ENCODE peak calls at places on chromosomes 4 and X, in ten cellular contexts. J, M, R, N, S, I, A, C, B and Y are unnamed samples.

GRCh38 chr4:182788197-182788596 is 129.0 kb downstream of the DCTD start:
- DNase-seq in C (no peak), A (no peak), N (no peak), R (no peak), M (no peak), S (no peak), I (no peak), B (no peak), J (no peak), Y (no peak)

GRCh38 chr4:168994961-168995360 is 15.1 kb downstream of the CBR4 start:
- DNase-seq in I (no peak), J (no peak), M (no peak), R (no peak), B (no peak), C (no peak), N (no peak), S (no peak), A (no peak), Y (no peak)

GRCh38 chrX:67558267-67558666 is 14.4 kb downstream of the AR start:
- DNase-seq in S (no peak), R (no peak), A (no peak), M (no peak), I (no peak), B (no peak), N (no peak), C (no peak), J (no peak), Y (no peak)

GRCh38 chrX:5867778-5868177 is 360.9 kb downstream of the NLGN4X start:
- DNase-seq in M (no peak), N (no peak), I (no peak), J (no peak), S (no peak), R (no peak), A (no peak), C (no peak), B (no peak), Y (no peak)

GRCh38 chr4:18077808-18078207 is 56.3 kb upstream of the LCORL start:
- DNase-seq in M (no peak), C (no peak), J (no peak), A (no peak), B (peak; percentile 47), S (no peak), I (no peak), R (no peak), N (no peak), Y (no peak)

GRCh38 chr4:56646341-56646740 is 34.8 kb downstream of the HOPX start:
- DNase-seq in S (no peak), R (no peak), A (no peak), I (no peak), J (no peak), C (no peak), N (no peak), B (no peak), M (no peak), Y (no peak)

GRCh38 chr4:128823025-128823661 is 13.6 kb downstream of the JADE1 start:
- DNase-seq in I (no peak), S (no peak), J (no peak), M (no peak), B (no peak), R (no peak), N (no peak), C (peak; percentile 98), A (no peak), Y (no peak)

GRCh38 chr4:88017516-88018302 is 10.3 kb downstream of the PKD2 start:
- DNase-seq in A (no peak), B (no peak), R (no peak), C (peak; percentile 98), J (no peak), N (no peak), S (no peak), M (no peak), I (no peak), Y (no peak)

GRCh38 chr4:165207431-165208321 is at the start of gene KLHL2:
- DNase-seq in N (peak; percentile 93), B (peak; percentile 91), S (peak; percentile 86), A (peak; percentile 66), M (peak; percentile 71), I (peak; percentile 85), J (peak; percentile 86), R (peak; percentile 49), C (peak; percentile 74), Y (peak; percentile 83)
- TF ChIP-seq POLR2A in N (no peak), B (peak; percentile 89), S (peak; percentile 36), A (peak; percentile 15), M (peak; percentile 56), I (no peak), J (no peak), R (peak; percentile 30), C (peak; percentile 53), Y (no peak)

DNA sequence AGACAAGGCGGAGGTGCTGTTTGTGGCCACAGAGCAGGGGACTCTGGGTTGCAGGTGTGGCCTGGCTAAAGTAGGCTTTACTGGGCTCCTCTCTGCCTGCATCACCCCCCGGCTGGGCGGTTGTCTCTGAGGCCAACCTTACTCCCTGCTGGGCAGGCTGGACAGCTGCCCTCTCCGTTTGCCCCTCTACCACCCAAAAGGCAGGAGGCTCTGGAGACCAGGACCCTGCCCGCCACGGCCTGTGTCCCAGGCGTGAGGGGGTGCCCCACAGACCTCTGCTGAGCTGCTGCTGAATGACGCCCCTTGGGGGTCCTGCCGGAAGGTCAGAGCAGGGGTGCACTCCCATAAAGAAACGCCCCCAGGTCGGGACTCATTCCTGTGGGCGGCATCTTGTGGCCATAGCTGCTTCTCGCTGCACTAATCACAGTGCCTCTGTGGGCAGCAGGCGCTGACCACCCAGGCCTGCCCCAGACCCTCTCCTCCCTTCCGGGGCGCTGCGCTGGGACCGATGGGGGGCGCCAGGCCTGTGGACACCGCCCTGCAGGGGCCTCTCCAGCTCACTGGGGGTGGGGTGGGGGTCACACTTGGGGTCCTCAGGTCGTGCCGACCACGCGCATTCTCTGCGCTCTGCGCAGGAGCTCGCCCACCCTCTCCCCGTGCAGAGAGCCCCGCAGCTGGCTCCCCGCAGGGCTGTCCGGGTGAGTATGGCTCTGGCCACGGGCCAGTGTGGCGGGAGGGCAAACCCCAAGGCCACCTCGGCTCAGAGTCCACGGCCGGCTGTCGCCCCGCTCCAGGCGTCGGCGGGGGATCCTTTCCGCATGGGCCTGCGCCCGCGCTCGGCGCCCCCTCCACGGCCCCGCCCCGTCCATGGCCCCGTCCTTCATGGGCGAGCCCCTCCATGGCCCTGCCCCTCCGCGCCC is 920 bp downstream of the HTT-AS start:
- DNase-seq in R (peak; percentile 74), N (peak; percentile 86), C (no peak), J (peak; percentile 49), M (no peak), I (no peak), S (peak; percentile 22), A (peak; percentile 76), B (peak; percentile 52), Y (no peak)
- TF ChIP-seq POLR2A in R (peak; percentile 75), N (no peak), C (no peak), J (no peak), M (no peak), I (peak; percentile 29), S (peak; percentile 83), A (no peak), B (peak; percentile 49), Y (no peak)

GRCh38 chrX:130167040-130167439 is 1.4 kb upstream of the AIFM1 start:
- DNase-seq in A (no peak), N (no peak), B (no peak), C (no peak), M (no peak), S (no peak), J (no peak), R (no peak), I (no peak), Y (no peak)

GRCh38 chrX:130165181-130165702 is 399 bp downstream of the AIFM1 start:
- DNase-seq in A (no peak), R (peak; percentile 1), B (no peak), N (no peak), M (no peak), S (no peak), C (no peak), I (no peak), J (peak; percentile 39), Y (no peak)

GRCh38 chrX:130166503-130166777 is 799 bp upstream of the AIFM1 start:
- DNase-seq in J (no peak), M (no peak), N (no peak), R (no peak), A (no peak), B (no peak), S (no peak), C (no peak), I (no peak), Y (no peak)

GRCh38 chrX:130163350-130163851 is 2.2 kb downstream of the AIFM1 start:
- DNase-seq in B (no peak), I (no peak), J (no peak), S (no peak), A (no peak), R (peak; percentile 8), N (no peak), M (no peak), C (no peak), Y (no peak)

DNA sequence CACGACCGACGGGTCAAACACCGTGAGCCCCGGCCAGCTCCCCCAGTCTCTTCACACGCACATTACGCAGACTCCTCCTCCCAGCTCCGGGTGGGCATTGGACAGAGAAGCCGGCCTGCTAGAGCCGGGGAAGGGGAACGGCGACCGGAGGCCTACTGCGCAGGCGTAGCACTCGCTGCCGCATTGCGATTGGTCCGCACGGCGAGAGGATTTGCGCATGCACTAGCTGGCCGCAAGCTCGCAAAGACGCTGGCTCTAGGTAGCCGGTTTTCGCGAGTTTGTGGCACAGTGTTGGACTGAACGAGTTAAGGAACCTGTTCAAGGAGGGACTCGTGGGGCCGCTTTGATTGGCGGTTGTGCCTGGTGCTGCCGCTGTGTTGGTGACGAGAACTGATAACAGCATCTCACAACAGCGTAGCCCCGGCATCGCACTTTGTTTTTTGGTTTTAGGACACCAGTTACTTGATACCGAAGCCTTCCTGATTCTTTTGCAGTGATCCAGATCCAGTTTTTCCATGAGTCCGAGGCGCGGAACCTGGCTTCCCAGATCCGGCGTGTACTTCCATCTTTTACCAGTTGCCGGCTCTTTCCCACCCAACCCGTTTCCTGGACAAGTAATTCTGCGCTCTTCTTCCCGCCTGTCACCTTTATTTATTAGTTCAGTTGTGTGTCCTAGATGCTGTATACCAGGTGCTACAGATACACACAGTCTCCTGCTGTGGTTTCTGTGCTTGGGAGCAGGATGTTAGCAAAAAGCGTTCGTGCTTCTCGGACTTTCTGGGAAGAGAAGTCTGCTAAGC is at the start of gene AIFM1:
- DNase-seq in S (peak; percentile 97), R (peak; percentile 88), N (peak; percentile 97), M (peak; percentile 91), B (peak; percentile 95), J (peak; percentile 95), I (peak; percentile 92), C (peak; percentile 94), A (peak; percentile 94), Y (peak; percentile 57)
- TF ChIP-seq POLR2A in S (peak; percentile 71), R (peak; percentile 72), N (no peak), M (peak; percentile 47), B (peak; percentile 44), J (no peak), I (peak; percentile 66), C (no peak), A (no peak), Y (peak; percentile 85)

GRCh38 chr4:101347557-101348366 is 436 bp upstream of the PPP3CA start:
- DNase-seq in I (peak; percentile 100), A (peak; percentile 99), M (peak; percentile 100), R (peak; percentile 87), B (peak; percentile 99), J (peak; percentile 99), S (peak; percentile 96), C (peak; percentile 95), N (peak; percentile 100), Y (peak; percentile 91)

GRCh38 chr4:101346562-101347266 is 612 bp downstream of the PPP3CA start:
- DNase-seq in A (peak; percentile 89), S (no peak), B (peak; percentile 79), M (peak; percentile 60), R (peak; percentile 21), C (peak; percentile 53), I (peak; percentile 63), J (peak; percentile 66), N (peak; percentile 89), Y (peak; percentile 34)

GRCh38 chr4:101348367-101348827 is 1.1 kb upstream of the PPP3CA start:
- DNase-seq in R (no peak), B (no peak), I (no peak), S (peak; percentile 46), A (no peak), C (peak; percentile 17), N (no peak), M (no peak), J (peak; percentile 44), Y (no peak)

GRCh38 chr4:101346312-101346561 is 1.1 kb downstream of the PPP3CA start:
- DNase-seq in A (no peak), N (no peak), S (peak; percentile 93), J (no peak), C (no peak), R (peak; percentile 16), M (no peak), B (peak; percentile 74), I (no peak), Y (peak; percentile 25)

DNA sequence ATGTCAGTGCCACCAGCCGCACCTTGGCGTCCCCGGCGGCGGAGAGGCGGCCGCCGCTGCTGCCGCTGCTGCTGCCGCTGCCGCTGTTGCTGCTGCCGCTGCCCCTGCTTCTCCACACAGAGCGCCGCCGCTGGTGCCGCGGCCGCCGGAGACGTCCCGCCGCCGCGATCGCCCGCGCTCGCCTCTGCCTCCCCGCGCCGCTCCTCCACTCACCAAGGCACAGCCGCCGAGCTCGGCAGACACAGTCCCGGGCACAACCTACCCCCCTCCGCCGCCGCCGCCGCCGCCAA is at the start of gene PPP3CA:
- DNase-seq in I (no peak), R (no peak), A (no peak), C (no peak), S (no peak), N (peak; percentile 93), B (no peak), J (no peak), M (no peak), Y (no peak)
- TF ChIP-seq POLR2A in I (no peak), R (peak; percentile 16), A (no peak), C (no peak), S (no peak), N (no peak), B (peak; percentile 71), J (no peak), M (peak; percentile 33), Y (no peak)